ENCODE peak calls at places on chromosome 17, in five cellular contexts. J, Y, H, B and S are unnamed samples.

GRCh38 chr17:73633736-73634135 is 10.5 kb downstream of the SDK2 start:
- DNase-seq in Y (no peak), B (no peak), J (no peak), H (no peak), S (no peak)

GRCh38 chr17:75808905-75809621 is 24.5 kb downstream of the UNK start:
- DNase-seq in B (peak), J (no peak), Y (no peak), H (no peak), S (no peak)

GRCh38 chr17:42679001-42679491 is 2.3 kb upstream of the PLEKHH3 start:
- DNase-seq in B (peak), J (peak), Y (no peak), H (no peak), S (peak)

GRCh38 chr17:61878984-61879612 is 15.8 kb upstream of the BRIP1 start:
- DNase-seq in B (no peak), H (no peak), Y (no peak), J (no peak), S (no peak)

GRCh38 chr17:2075336-2076056 is 20.6 kb downstream of the HIC1 start:
- DNase-seq in Y (peak), J (no peak), H (no peak), B (peak), S (no peak)

GRCh38 chr17:58303981-58304734 is 23.4 kb upstream of the MPO start:
- DNase-seq in B (no peak), H (peak), Y (no peak), J (peak), S (peak)

GRCh38 chr17:34756670-34757021 is 177.3 kb downstream of the TMEM132E start:
- DNase-seq in Y (no peak), J (no peak), H (no peak), B (peak), S (no peak)

GRCh38 chr17:73855933-73856332 is 211.7 kb upstream of the SDK2 start:
- DNase-seq in B (no peak), J (no peak), H (no peak), Y (no peak), S (no peak)

GRCh38 chr17:36092228-36092627 is 2.3 kb upstream of the CCL3 start:
- DNase-seq in Y (no peak), J (no peak), H (no peak), B (no peak), S (no peak)